ENCODE peak calls at places on chromosomes 5 and 9, in seven cellular contexts. V, T, Z, A, H, N and E are unnamed samples. For H3K27me3 and H3K36me3, the result is how much of the 10 kb centered on the place peaks cover.

GRCh38 chr5:40914835-40915234 is 5.5 kb downstream of the C7 start:
- DNase-seq in V (no peak), T (peak), Z (no peak), A (no peak), H (no peak), N (no peak), E (no peak)

GRCh38 chr9:128635266-128636023 is 21.2 kb downstream of the DYNC2I2 start:
- DNase-seq in V (peak), T (peak), Z (peak), A (peak), H (peak), N (peak), E (peak)

GRCh38 chr5:78364005-78364404 is 3.6 kb downstream of the SCAMP1 start:
- DNase-seq in V (no peak), T (no peak), Z (no peak), A (no peak), H (no peak), N (no peak), E (no peak)

GRCh38 chr5:173798127-173798810 is 89.9 kb upstream of the CPEB4 start:
- DNase-seq in V (no peak), T (no peak), Z (no peak), A (no peak), H (no peak), N (no peak), E (no peak)

GRCh38 chr9:134730761-134731496 is 89.3 kb downstream of the COL5A1 start:
- DNase-seq in V (no peak), T (no peak), Z (no peak), A (no peak), H (no peak), N (peak), E (no peak)

GRCh38 chr5:176625966-176626875 is 4.1 kb downstream of the SNCB start:
- DNase-seq in V (no peak), T (no peak), Z (peak), A (no peak), H (no peak), N (no peak), E (no peak)

GRCh38 chr5:134258896-134259295 is 33.0 kb upstream of the PPP2CA start:
- DNase-seq in V (no peak), T (peak), Z (no peak), A (no peak), H (no peak), N (no peak), E (no peak)

GRCh38 chr9:88751781-88752180 is 216.8 kb downstream of the NXNL2 start:
- DNase-seq in V (no peak), T (no peak), Z (no peak), A (no peak), H (no peak), N (no peak), E (no peak)

GRCh38 chr9:137301086-137301947 is 754 bp downstream of the NRARP start:
- DNase-seq in V (no peak), T (peak), Z (peak), A (peak), H (no peak), N (no peak), E (no peak)

GRCh38 chr5:74952406-74952805 is 86.2 kb upstream of the FAM169A start:
- DNase-seq in V (no peak), T (no peak), Z (no peak), A (no peak), H (no peak), N (no peak), E (no peak)

GRCh38 chr9:124863371-124863831 is 1.5 kb downstream of the ARPC5L start:
- DNase-seq in V (no peak), T (no peak), Z (peak), A (no peak), H (no peak), N (no peak), E (no peak)

GRCh38 chr5:177154003-177154643 is 20.6 kb downstream of the NSD1 start:
- DNase-seq in V (no peak), T (peak), Z (no peak), A (no peak), H (no peak), N (no peak), E (peak)

GRCh38 chr9:133515615-133516255 is 9.0 kb downstream of the MYMK start:
- DNase-seq in V (no peak), T (no peak), Z (no peak), A (no peak), H (no peak), N (no peak), E (no peak)

DNA sequence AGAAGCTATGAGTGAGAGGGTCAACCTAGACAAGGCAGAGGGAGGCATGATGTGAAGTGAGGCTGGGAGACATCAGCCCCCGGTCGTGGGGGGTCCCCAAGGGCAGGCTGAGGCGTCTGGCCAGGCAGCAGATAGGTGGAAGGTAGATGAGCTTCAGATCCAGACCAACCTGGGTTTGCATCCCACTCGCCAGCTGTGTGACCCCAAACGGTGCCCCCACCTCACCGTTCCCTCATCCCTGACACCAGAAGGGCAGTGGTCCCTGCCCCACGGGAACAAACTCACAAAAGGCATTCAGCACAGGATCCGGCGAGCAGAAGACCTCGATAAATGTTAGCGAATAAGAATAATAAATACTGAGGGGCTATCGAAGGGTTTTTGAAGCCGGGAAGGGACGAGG is 27.5 kb upstream of the LMX1B start:
- DNase-seq in V (no peak), T (no peak), Z (no peak), A (no peak), H (no peak), N (no peak), E (no peak)
- H3K27me3 ChIP-seq in V (under half), T (under half), Z (under half), A (under half), H (under half), N (under half), E (under half)

GRCh38 chr5:159098285-159099048 is 1.2 kb downstream of the EBF1 start:
- DNase-seq in V (no peak), T (no peak), Z (no peak), A (no peak), H (no peak), N (no peak), E (no peak)
- TF ChIP-seq CTCF in V (no peak), T (no peak), Z (no peak), A (no peak), H (no peak), N (no peak), E (no peak)

GRCh38 chr5:92977766-92978555 is 603.1 kb downstream of the NR2F1-AS1 start:
- DNase-seq in V (no peak), T (no peak), Z (no peak), A (no peak), H (no peak), N (no peak), E (no peak)

GRCh38 chr5:92980491-92980890 is 600.5 kb downstream of the NR2F1-AS1 start:
- DNase-seq in V (no peak), T (peak), Z (no peak), A (no peak), H (no peak), N (no peak), E (no peak)

GRCh38 chr5:92979716-92980115 is 601.3 kb downstream of the NR2F1-AS1 start:
- DNase-seq in V (no peak), T (no peak), Z (no peak), A (no peak), H (no peak), N (no peak), E (no peak)

GRCh38 chr5:92976156-92976555 is 604.9 kb downstream of the NR2F1-AS1 start:
- DNase-seq in V (no peak), T (no peak), Z (no peak), A (no peak), H (no peak), N (no peak), E (no peak)
- H3K36me3 ChIP-seq in V (under half), T (under half), Z (under half), A (under half), H (under half), N (under half), E (under half)

GRCh38 chr9:127102788-127103187 is 19.6 kb downstream of the ANGPTL2 start:
- DNase-seq in V (no peak), T (no peak), Z (no peak), A (no peak), H (no peak), N (no peak), E (no peak)
- H3K27me3 ChIP-seq in V (under half), T (under half), Z (under half), A (under half), H (under half), N (under half), E (under half)